ENCODE peak calls at places on chromosomes 7 and 10, in nine cellular contexts. J is thoracic aorta; L is CD8-positive, alpha-beta memory T cell; B is stomach; Y is K562; V is aorta; X is MM.1S; N is transverse colon; H is breast epithelium. S is an unnamed sample.

GRCh38 chr10:91493313-91493712 is 83.2 kb downstream of the HECTD2 start:
- DNase-seq in J (no peak), L (no peak), B (no peak), Y (peak), V (no peak), X (peak), N (no peak), H (no peak), S (no peak)

GRCh38 chr7:31633454-31633853 is 53.6 kb upstream of the PPP1R17 start:
- DNase-seq in J (no peak), L (no peak), B (no peak), Y (no peak), V (no peak), X (no peak), N (no peak), H (no peak), S (no peak)

GRCh38 chr7:101673951-101674350 is 44.9 kb upstream of the MYL10 start:
- DNase-seq in J (no peak), L (no peak), B (no peak), Y (no peak), V (no peak), X (no peak), N (no peak), H (no peak), S (no peak)

GRCh38 chr10:47255033-47255813 is 44.8 kb upstream of the GDF10 start:
- DNase-seq in J (no peak), L (no peak), B (no peak), Y (no peak), V (no peak), X (no peak), N (peak), H (peak), S (peak)

GRCh38 chr7:96189129-96189815 is 132.6 kb downstream of the SLC25A13 start:
- DNase-seq in J (no peak), L (no peak), B (no peak), Y (no peak), V (no peak), X (no peak), N (peak), H (no peak), S (no peak)

GRCh38 chr7:92836489-92837213 is at the start of gene CDK6:
- DNase-seq in J (no peak), L (peak), B (peak), Y (peak), V (peak), X (peak), N (peak), H (peak), S (peak)

GRCh38 chr7:36303202-36304098 is 86.2 kb upstream of the ANLN start:
- DNase-seq in J (peak), L (no peak), B (peak), Y (no peak), V (peak), X (peak), N (peak), H (peak), S (peak)

GRCh38 chr10:3217301-3217700 is 44.7 kb upstream of the PITRM1 start:
- DNase-seq in J (no peak), L (no peak), B (no peak), Y (no peak), V (no peak), X (no peak), N (no peak), H (no peak), S (no peak)

GRCh38 chr10:132980426-132981172 is 38.2 kb upstream of the CFAP46 start:
- DNase-seq in J (no peak), L (no peak), B (no peak), Y (no peak), V (no peak), X (no peak), N (no peak), H (no peak), S (no peak)

GRCh38 chr10:85612833-85613232 is 753.8 kb downstream of the GRID1 start:
- DNase-seq in J (no peak), L (no peak), B (no peak), Y (no peak), V (no peak), X (peak), N (no peak), H (no peak), S (peak)

GRCh38 chr10:79241990-79242619 is 105.2 kb upstream of the PPIF start:
- DNase-seq in J (no peak), L (no peak), B (peak), Y (no peak), V (peak), X (peak), N (peak), H (peak), S (no peak)

GRCh38 chr7:34165927-34166550 is 260.7 kb downstream of the BMPER start:
- DNase-seq in J (no peak), L (no peak), B (no peak), Y (peak), V (no peak), X (peak), N (no peak), H (no peak), S (no peak)

GRCh38 chr10:17026686-17027485 is 102.7 kb downstream of the CUBN start:
- DNase-seq in J (no peak), L (peak), B (no peak), Y (no peak), V (no peak), X (no peak), N (no peak), H (no peak), S (no peak)

GRCh38 chr10:62817120-62817762 is 1.1 kb upstream of the EGR2 start:
- DNase-seq in J (no peak), L (no peak), B (no peak), Y (peak), V (peak), X (no peak), N (peak), H (peak), S (peak)

GRCh38 chr7:81604075-81604807 is 165.6 kb downstream of the HGF start:
- DNase-seq in J (no peak), L (no peak), B (no peak), Y (no peak), V (no peak), X (no peak), N (no peak), H (no peak), S (no peak)

GRCh38 chr10:3499120-3499519 is 285.9 kb downstream of the KLF6 start:
- DNase-seq in J (no peak), L (no peak), B (no peak), Y (no peak), V (no peak), X (no peak), N (no peak), H (no peak), S (no peak)

GRCh38 chr10:28587270-28587969 is 54.5 kb downstream of the WAC start:
- DNase-seq in J (no peak), L (no peak), B (peak), Y (no peak), V (no peak), X (no peak), N (no peak), H (no peak), S (no peak)

GRCh38 chr7:109984726-109985125 is 1106.2 kb upstream of the LRRN3 start:
- DNase-seq in J (no peak), L (no peak), B (no peak), Y (no peak), V (no peak), X (no peak), N (no peak), H (no peak), S (no peak)

GRCh38 chr10:17989908-17990767 is 38.4 kb downstream of the SLC39A12 start:
- DNase-seq in J (no peak), L (no peak), B (no peak), Y (no peak), V (no peak), X (no peak), N (no peak), H (no peak), S (no peak)

GRCh38 chr10:123007558-123008378 is 827 bp downstream of the IKZF5 start:
- DNase-seq in J (no peak), L (peak), B (peak), Y (peak), V (peak), X (peak), N (peak), H (no peak), S (no peak)

GRCh38 chr10:42984761-42985325 is 92.0 kb upstream of the RET start:
- DNase-seq in J (no peak), L (no peak), B (peak), Y (no peak), V (no peak), X (no peak), N (peak), H (no peak), S (peak)

GRCh38 chr10:128956149-128956548 is 510.9 kb upstream of the MGMT start:
- DNase-seq in J (no peak), L (no peak), B (no peak), Y (no peak), V (no peak), X (no peak), N (no peak), H (no peak), S (no peak)

GRCh38 chr7:48144291-48144768 is 26.9 kb upstream of the ABCA13 start:
- DNase-seq in J (no peak), L (no peak), B (no peak), Y (no peak), V (no peak), X (no peak), N (peak), H (no peak), S (no peak)

DNA sequence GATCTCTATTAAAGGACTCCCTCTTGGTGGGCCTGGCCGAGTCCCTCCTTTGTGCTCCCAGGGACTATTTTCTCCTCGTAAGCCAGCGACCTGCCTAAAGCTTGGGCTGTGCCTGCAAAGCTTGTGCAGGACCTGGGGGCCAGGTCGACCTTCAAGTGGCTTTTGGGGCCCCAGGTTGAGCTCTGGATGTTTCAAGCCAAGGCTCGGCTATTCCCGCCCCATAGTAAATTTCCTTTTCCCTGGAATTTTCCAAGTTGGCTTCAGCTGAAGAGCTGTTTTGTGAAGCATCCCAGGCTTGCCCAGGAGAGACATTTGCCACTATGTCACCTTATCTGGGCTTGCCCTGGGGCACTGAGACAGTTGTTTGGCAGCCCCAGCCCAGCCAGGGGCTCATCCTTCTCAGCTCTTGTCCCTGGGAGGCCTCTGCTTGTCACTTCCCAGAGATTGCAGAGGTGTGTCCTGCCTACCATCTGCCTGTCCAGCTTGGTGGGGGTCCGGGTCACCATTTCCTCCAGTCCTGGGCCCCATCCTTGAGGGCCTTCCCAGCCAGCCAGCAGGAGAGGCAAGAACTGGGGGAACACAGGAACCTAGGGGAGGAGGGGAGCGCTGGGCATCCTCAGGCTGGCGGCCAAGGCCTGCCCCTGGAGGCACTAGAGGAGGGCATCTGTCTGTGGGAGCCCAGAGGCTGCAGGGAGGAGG is 20.2 kb downstream of the ZMIZ2 start:
- DNase-seq in J (no peak), L (no peak), B (no peak), Y (no peak), V (no peak), X (no peak), N (no peak), H (no peak), S (no peak)
- H3K27ac ChIP-seq in J (peak), L (no peak), B (peak), Y (peak), V (peak), X (no peak), N (peak), H (peak), S (peak)

GRCh38 chr10:95793401-95794045 is 37.6 kb downstream of the ENTPD1 start:
- DNase-seq in J (no peak), L (no peak), B (no peak), Y (no peak), V (peak), X (no peak), N (peak), H (no peak), S (no peak)
- H3K27ac ChIP-seq in J (peak), L (no peak), B (peak), Y (no peak), V (peak), X (no peak), N (peak), H (peak), S (peak)

DNA sequence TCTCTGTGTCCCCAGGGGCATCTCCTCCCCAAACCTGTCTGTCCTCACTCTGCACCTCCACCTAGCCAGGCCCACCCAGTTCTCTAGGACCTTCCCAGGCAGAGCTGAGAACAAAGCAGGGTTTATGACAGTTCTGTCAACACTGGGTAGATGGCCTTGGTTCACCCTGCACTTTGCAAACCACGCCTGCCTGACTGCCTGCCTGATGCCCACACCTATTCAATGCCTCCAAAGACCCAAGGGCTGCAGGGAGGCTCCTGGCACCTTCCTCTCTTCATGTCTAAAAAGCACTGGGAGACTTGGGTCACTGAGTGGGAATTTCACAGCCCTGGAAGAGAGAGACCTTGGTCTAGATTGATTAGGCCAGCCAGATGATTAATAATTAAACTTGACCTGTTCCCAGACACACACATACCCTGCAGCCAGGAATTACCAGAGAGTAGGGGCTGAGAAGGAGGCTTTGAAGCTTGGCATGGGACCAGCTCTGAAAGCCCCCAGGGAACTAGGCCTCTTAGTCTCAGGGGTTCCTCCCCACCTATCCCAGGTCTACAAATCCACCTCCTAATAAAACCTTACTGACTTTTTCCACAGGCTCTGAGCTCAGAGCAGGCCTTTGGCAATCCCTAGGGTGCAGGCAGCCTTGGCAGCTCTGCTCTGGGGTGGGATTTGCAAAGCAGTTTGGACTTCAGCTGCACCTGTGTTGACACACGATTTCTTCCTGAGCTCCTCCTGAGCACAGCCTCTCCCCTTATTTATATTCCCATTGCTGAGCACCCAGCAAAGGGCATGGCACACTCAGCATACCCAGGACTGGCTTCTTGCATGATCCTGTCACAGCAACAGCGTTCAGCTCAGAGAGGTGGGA is 25.7 kb upstream of the PDCD4 start:
- DNase-seq in J (no peak), L (no peak), B (peak), Y (no peak), V (no peak), X (no peak), N (peak), H (peak), S (no peak)
- H3K27ac ChIP-seq in J (no peak), L (no peak), B (peak), Y (no peak), V (no peak), X (no peak), N (peak), H (peak), S (no peak)

GRCh38 chr10:130453721-130454542 is 317.7 kb downstream of the GLRX3 start:
- DNase-seq in J (no peak), L (no peak), B (no peak), Y (no peak), V (no peak), X (no peak), N (no peak), H (no peak), S (peak)

GRCh38 chr10:130455111-130455695 is 319.0 kb downstream of the GLRX3 start:
- DNase-seq in J (no peak), L (no peak), B (no peak), Y (no peak), V (no peak), X (no peak), N (no peak), H (no peak), S (peak)

GRCh38 chr10:130454543-130455000 is 318.4 kb downstream of the GLRX3 start:
- DNase-seq in J (no peak), L (no peak), B (no peak), Y (no peak), V (no peak), X (no peak), N (no peak), H (no peak), S (peak)

GRCh38 chr10:130453036-130453720 is 317.0 kb downstream of the GLRX3 start:
- DNase-seq in J (no peak), L (no peak), B (no peak), Y (no peak), V (no peak), X (no peak), N (no peak), H (no peak), S (peak)

GRCh38 chr10:130452096-130452495 is 315.9 kb downstream of the GLRX3 start:
- DNase-seq in J (no peak), L (no peak), B (no peak), Y (no peak), V (no peak), X (no peak), N (no peak), H (no peak), S (peak)
- H3K27ac ChIP-seq in J (no peak), L (no peak), B (no peak), Y (no peak), V (no peak), X (no peak), N (no peak), H (no peak), S (no peak)

DNA sequence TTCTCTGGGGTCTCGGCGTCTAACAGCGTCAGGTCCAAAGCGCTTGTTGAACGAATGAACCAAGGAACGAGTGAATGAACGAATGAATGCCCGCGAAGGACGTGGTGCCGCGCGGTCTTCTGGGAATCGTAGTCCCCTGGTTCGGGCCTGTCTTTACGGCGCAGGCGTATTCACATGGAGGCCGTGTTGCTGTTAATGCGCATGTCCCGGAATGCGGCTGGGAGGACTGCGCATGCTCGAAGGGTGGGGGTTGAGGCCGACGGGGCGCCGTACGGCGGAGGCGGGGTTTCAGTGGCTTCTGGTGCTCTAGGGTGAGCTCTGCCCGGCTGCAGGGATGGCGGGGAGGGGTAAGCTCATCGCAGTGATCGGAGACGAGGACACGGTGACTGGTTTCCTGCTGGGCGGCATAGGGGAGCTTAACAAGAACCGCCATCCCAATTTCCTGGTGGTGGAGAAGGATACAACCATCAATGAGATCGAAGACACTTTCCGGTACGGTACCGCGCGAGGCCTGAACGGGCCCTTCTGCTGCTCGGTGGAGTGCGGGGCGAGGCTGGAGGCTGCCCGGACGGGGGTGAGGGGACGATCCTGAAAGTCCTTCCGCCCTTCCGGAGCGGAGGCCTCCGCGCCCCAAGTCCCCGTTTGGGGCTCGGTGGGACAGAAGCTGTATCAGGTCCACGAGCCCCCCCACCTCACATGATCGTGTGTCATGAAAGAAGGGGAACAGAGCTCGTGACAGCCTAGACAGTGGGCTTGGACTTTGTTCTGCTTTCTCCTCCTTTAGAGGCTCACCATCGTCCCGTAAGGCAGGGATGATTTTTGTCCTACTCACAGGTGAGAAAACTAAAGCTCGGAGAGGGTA is at the start of gene ATP6V1F:
- DNase-seq in J (peak), L (peak), B (peak), Y (peak), V (peak), X (peak), N (peak), H (peak), S (peak)
- H3K27ac ChIP-seq in J (no peak), L (peak), B (peak), Y (peak), V (no peak), X (peak), N (peak), H (peak), S (peak)